ENCODE peak calls at places on chromosomes 5 and 9, in ten cellular contexts. T is heart left ventricle, N is neuronal stem cell, L is upper lobe of right lung, I is lung, Z is ascending aorta, K is prostate gland, H is breast epithelium, X is MG63, G is epithelial cell of esophagus. V is an unnamed sample.

GRCh38 chr9:137406876-137407589 is 15.9 kb downstream of the EXD3 start:
- DNase-seq in N (peak; percentile 77), K (peak; percentile 53), Z (peak; percentile 76), I (no peak), G (peak; percentile 66), H (no peak), X (peak; percentile 31), L (peak; percentile 85), T (peak; percentile 69), V (peak; percentile 54)

GRCh38 chr5:163005949-163006348 is 431.4 kb upstream of the CCNG1 start:
- DNase-seq in Z (no peak), N (no peak), L (no peak), I (no peak), X (no peak), G (peak; percentile 64), T (no peak), H (no peak), K (no peak), V (no peak)

GRCh38 chr9:110364451-110364850 is 26.8 kb upstream of the TXNDC8 start:
- DNase-seq in N (no peak), G (peak; percentile 25), L (no peak), K (no peak), X (no peak), H (no peak), T (no peak), Z (no peak), I (no peak), V (no peak)

GRCh38 chr9:2132484-2133082 is 117.4 kb downstream of the SMARCA2 start:
- DNase-seq in G (peak; percentile 41), L (no peak), I (no peak), K (no peak), Z (no peak), H (no peak), T (no peak), N (peak; percentile 17), X (no peak), V (no peak)

GRCh38 chr5:127313847-127314473 is 23.4 kb downstream of the MEGF10 start:
- DNase-seq in X (peak; percentile 38), H (peak; percentile 22), L (peak; percentile 77), I (peak; percentile 60), N (no peak), Z (peak; percentile 73), K (no peak), T (peak; percentile 34), G (peak; percentile 65), V (peak; percentile 25)

GRCh38 chr9:113617550-113617949 is 154.0 kb downstream of the RGS3 start:
- DNase-seq in G (no peak), T (no peak), N (no peak), X (no peak), I (no peak), Z (no peak), L (no peak), H (no peak), K (no peak), V (no peak)

GRCh38 chr5:122653087-122654017 is 121.5 kb upstream of the SNX2 start:
- DNase-seq in H (no peak), K (no peak), I (no peak), L (no peak), Z (no peak), N (no peak), T (no peak), G (peak; percentile 61), X (no peak), V (no peak)

GRCh38 chr5:65364907-65365306 is 116.8 kb downstream of the ADAMTS6 start:
- DNase-seq in X (no peak), I (no peak), H (no peak), K (no peak), L (no peak), T (no peak), G (peak; percentile 6), Z (no peak), N (no peak), V (no peak)

GRCh38 chr5:153525536-153525935 is 35.1 kb downstream of the GRIA1 start:
- DNase-seq in H (no peak), T (no peak), L (no peak), G (no peak), Z (no peak), I (no peak), X (no peak), K (no peak), N (no peak), V (no peak)

GRCh38 chr5:61401726-61402125 is 69.7 kb downstream of the ZSWIM6 start:
- DNase-seq in K (no peak), T (no peak), H (no peak), N (no peak), X (no peak), L (no peak), Z (no peak), G (peak; percentile 63), I (no peak), V (no peak)

GRCh38 chr9:38484076-38484637 is 59.9 kb upstream of the IGFBPL1 start:
- DNase-seq in X (no peak), H (no peak), G (no peak), Z (no peak), T (no peak), I (no peak), K (no peak), L (no peak), N (no peak), V (no peak)

GRCh38 chr5:109409844-109410388 is at the start of gene PJA2:
- DNase-seq in Z (peak; percentile 100), L (peak; percentile 99), X (peak; percentile 100), H (peak; percentile 99), T (peak; percentile 99), G (peak; percentile 99), N (peak; percentile 99), K (peak; percentile 99), I (peak; percentile 99), V (peak; percentile 86)

GRCh38 chr5:176408590-176408989 is 7.7 kb downstream of the CLTB start:
- DNase-seq in Z (no peak), N (no peak), I (no peak), H (no peak), K (no peak), T (no peak), X (no peak), G (no peak), L (peak; percentile 2), V (no peak)

GRCh38 chr5:158590936-158591863 is 508.5 kb downstream of the EBF1 start:
- DNase-seq in X (peak; percentile 50), I (no peak), L (no peak), G (peak; percentile 44), N (peak; percentile 47), K (peak; percentile 10), Z (peak; percentile 64), T (no peak), H (peak; percentile 19), V (no peak)

DNA sequence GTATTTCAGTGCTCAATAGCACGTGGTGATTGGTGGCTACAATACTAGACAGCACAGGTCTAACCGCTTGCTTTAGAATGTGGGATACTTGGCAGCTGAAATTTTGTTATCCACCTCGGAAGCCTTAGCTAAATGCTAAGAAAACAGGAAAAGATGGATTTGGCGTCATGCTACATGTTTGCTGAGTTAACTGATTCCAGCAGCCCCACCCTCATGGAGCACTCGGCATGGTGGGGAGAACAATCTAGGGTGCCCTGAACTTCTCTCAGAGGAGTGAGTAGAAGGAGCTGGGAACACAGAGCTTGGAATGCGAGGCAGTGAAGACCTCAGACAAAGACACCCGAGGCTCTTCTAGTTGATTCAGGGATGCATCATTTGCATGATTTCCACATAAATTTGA is 145.1 kb upstream of the FSTL4 start:
- DNase-seq in H (no peak), N (no peak), K (no peak), X (no peak), L (no peak), Z (no peak), I (no peak), T (no peak), G (no peak), V (no peak)
- H3K4me3 ChIP-seq in H (no peak overlapping the region), N (no peak overlapping the region), K (no peak overlapping the region), X (no peak overlapping the region), L (no peak overlapping the region), Z (no peak overlapping the region), I (no peak overlapping the region), T (no peak overlapping the region), G (no peak overlapping the region), V (no peak overlapping the region)

GRCh38 chr5:17912794-17913193 is 278.5 kb downstream of the TAF11L14 start:
- DNase-seq in H (no peak), K (no peak), L (no peak), N (no peak), Z (no peak), I (no peak), T (no peak), G (no peak), X (no peak), V (no peak)

GRCh38 chr5:17910318-17910717 is 276.1 kb downstream of the TAF11L14 start:
- DNase-seq in Z (no peak), L (no peak), X (no peak), T (no peak), I (no peak), K (no peak), H (no peak), N (no peak), G (peak; percentile 81), V (no peak)

DNA sequence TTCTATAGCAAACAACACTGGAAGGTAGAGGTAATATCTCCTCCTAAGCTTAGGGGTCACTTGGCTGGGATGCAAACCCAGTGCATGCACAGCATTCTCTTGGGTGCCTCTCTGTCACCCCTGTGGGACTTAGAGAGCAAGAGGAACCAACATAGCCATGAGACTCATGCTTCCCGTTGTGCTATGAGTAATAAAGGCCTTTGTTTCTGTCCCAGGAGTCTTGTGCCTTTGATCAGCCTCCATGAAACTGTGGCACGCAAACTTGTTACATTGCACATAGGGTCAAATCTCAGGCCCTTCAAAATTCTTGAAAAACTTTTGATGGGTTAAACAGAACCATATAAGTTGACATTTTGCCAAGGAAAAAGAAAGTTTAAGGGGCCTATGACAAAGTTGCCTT is 272.8 kb downstream of the TAF11L14 start:
- DNase-seq in Z (no peak), T (no peak), L (no peak), G (peak; percentile 23), X (no peak), K (no peak), N (no peak), I (no peak), H (no peak), V (no peak)
- H3K4me3 ChIP-seq in Z (no peak overlapping the region), T (no peak overlapping the region), L (no peak overlapping the region), G (no peak overlapping the region), X (no peak overlapping the region), K (no peak overlapping the region), N (no peak overlapping the region), I (no peak overlapping the region), H (no peak overlapping the region), V (no peak overlapping the region)

GRCh38 chr9:89277043-89277442 is 34.0 kb upstream of the CKS2 start:
- DNase-seq in H (no peak), N (no peak), X (no peak), Z (no peak), G (no peak), I (no peak), L (no peak), T (no peak), K (no peak), V (no peak)
- H3K4me3 ChIP-seq in H (no peak overlapping the region), N (no peak overlapping the region), X (no peak overlapping the region), Z (no peak overlapping the region), G (no peak overlapping the region), I (no peak overlapping the region), L (no peak overlapping the region), T (no peak overlapping the region), K (no peak overlapping the region), V (no peak overlapping the region)

DNA sequence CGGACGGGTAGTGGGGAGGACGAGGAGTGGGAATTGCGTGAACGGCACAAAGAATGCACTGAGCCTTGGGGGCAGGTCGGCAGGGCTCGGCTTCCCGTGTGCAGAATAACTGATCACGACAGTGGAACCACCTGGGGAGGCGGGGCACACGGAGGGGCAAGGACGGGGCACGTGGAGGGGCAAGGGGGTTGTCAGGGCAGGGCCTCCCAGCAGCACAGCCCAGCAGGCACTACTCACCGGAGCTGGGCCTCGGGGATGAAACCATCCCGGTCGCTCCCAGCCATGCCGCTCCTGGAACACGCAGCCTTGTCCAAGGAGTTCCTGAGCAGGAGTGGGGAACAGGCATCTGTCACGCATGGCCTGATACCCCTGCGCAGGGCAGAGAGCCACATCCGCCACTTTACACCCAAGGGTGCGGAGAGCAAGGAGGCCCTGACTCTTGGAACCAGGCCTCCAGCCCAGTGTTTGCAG is 33.4 kb downstream of the SARDH start:
- DNase-seq in T (no peak), I (no peak), Z (no peak), N (no peak), G (no peak), K (no peak), H (no peak), L (peak; percentile 32), X (no peak), V (no peak)
- H3K4me3 ChIP-seq in T (no peak overlapping the region), I (no peak overlapping the region), Z (no peak overlapping the region), N (no peak overlapping the region), G (no peak overlapping the region), K (no peak overlapping the region), H (no peak overlapping the region), L (no peak overlapping the region), X (no peak overlapping the region), V (no peak overlapping the region)